ENCODE peak calls at places on chromosomes 16 and 17, in six cellular contexts. One of them, this sample, is unnamed.

GRCh38 chr17:12545877-12546513 is 119.7 kb upstream of the MYOCD start:
- DNase-seq in trophoblast cell: peak
- DNase-seq in H9: peak
- DNase-seq in H1: peak
- DNase-seq in neuronal stem cell: peak
- DNase-seq in mesenchymal stem cell: peak
- DNase-seq in this sample: peak

GRCh38 chr17:45112559-45113423 is 19.5 kb downstream of the PLCD3 start:
- DNase-seq in neuronal stem cell: no peak
- DNase-seq in H1: no peak
- DNase-seq in mesenchymal stem cell: no peak
- DNase-seq in H9: no peak
- DNase-seq in trophoblast cell: no peak
- DNase-seq in this sample: no peak

GRCh38 chr17:7969434-7969833 is 33.0 kb upstream of the GUCY2D start:
- DNase-seq in mesenchymal stem cell: peak
- DNase-seq in H9: no peak
- DNase-seq in H1: no peak
- DNase-seq in neuronal stem cell: no peak
- DNase-seq in trophoblast cell: no peak
- DNase-seq in this sample: no peak

GRCh38 chr17:43528319-43528987 is 17.7 kb downstream of the ETV4 start:
- DNase-seq in trophoblast cell: peak
- DNase-seq in mesenchymal stem cell: no peak
- DNase-seq in H9: no peak
- DNase-seq in H1: no peak
- DNase-seq in neuronal stem cell: no peak
- DNase-seq in this sample: no peak

GRCh38 chr16:67943619-67944503 is at the start of gene LCAT:
- DNase-seq in neuronal stem cell: no peak
- DNase-seq in H9: no peak
- DNase-seq in H1: no peak
- DNase-seq in trophoblast cell: no peak
- DNase-seq in mesenchymal stem cell: no peak
- DNase-seq in this sample: no peak

GRCh38 chr17:44044092-44044491 is 22.4 kb downstream of the LSM12 start:
- DNase-seq in mesenchymal stem cell: peak
- DNase-seq in neuronal stem cell: no peak
- DNase-seq in trophoblast cell: no peak
- DNase-seq in H9: no peak
- DNase-seq in H1: no peak
- DNase-seq in this sample: peak

GRCh38 chr16:89098767-89099430 is 5.2 kb downstream of the ACSF3 start:
- DNase-seq in neuronal stem cell: no peak
- DNase-seq in H9: no peak
- DNase-seq in mesenchymal stem cell: no peak
- DNase-seq in trophoblast cell: no peak
- DNase-seq in H1: no peak
- DNase-seq in this sample: no peak

GRCh38 chr17:56424005-56424404 is 169.5 kb upstream of the NOG start:
- DNase-seq in H9: no peak
- DNase-seq in neuronal stem cell: no peak
- DNase-seq in H1: no peak
- DNase-seq in trophoblast cell: no peak
- DNase-seq in mesenchymal stem cell: no peak
- DNase-seq in this sample: no peak

GRCh38 chr17:63972796-63973195 is at the start of gene SCN4A:
- DNase-seq in H9: no peak
- DNase-seq in H1: no peak
- DNase-seq in mesenchymal stem cell: no peak
- DNase-seq in neuronal stem cell: no peak
- DNase-seq in trophoblast cell: no peak
- DNase-seq in this sample: no peak

GRCh38 chr17:46193246-46193625 is at the start of gene KANSL1:
- DNase-seq in H1: peak
- DNase-seq in neuronal stem cell: peak
- DNase-seq in H9: peak
- DNase-seq in mesenchymal stem cell: peak
- DNase-seq in trophoblast cell: peak
- DNase-seq in this sample: peak

GRCh38 chr16:57186630-57187507 is 740 bp downstream of the RSPRY1 start:
- DNase-seq in H9: peak
- DNase-seq in neuronal stem cell: peak
- DNase-seq in mesenchymal stem cell: peak
- DNase-seq in H1: peak
- DNase-seq in trophoblast cell: peak
- DNase-seq in this sample: no peak

GRCh38 chr16:47037746-47038458 is 64.4 kb upstream of the DNAJA2 start:
- DNase-seq in mesenchymal stem cell: peak
- DNase-seq in H1: peak
- DNase-seq in trophoblast cell: peak
- DNase-seq in H9: peak
- DNase-seq in neuronal stem cell: peak
- DNase-seq in this sample: peak

GRCh38 chr17:43211123-43211479 is 574 bp upstream of the TMEM106A start:
- DNase-seq in trophoblast cell: peak
- DNase-seq in H9: no peak
- DNase-seq in mesenchymal stem cell: no peak
- DNase-seq in neuronal stem cell: no peak
- DNase-seq in H1: no peak
- DNase-seq in this sample: no peak

GRCh38 chr17:77892469-77893143 is 65.9 kb upstream of the TNRC6C start:
- DNase-seq in H9: peak
- DNase-seq in trophoblast cell: peak
- DNase-seq in H1: peak
- DNase-seq in neuronal stem cell: peak
- DNase-seq in mesenchymal stem cell: peak
- DNase-seq in this sample: no peak

GRCh38 chr16:71311553-71312158 is 22.5 kb upstream of the CMTR2 start:
- DNase-seq in trophoblast cell: peak
- DNase-seq in H1: peak
- DNase-seq in neuronal stem cell: peak
- DNase-seq in H9: peak
- DNase-seq in mesenchymal stem cell: peak
- DNase-seq in this sample: peak

GRCh38 chr17:11144358-11145233 is 96.4 kb upstream of the SHISA6 start:
- DNase-seq in mesenchymal stem cell: no peak
- DNase-seq in trophoblast cell: peak
- DNase-seq in H1: peak
- DNase-seq in neuronal stem cell: peak
- DNase-seq in H9: peak
- DNase-seq in this sample: no peak

GRCh38 chr16:83581082-83581481 is 226.7 kb upstream of the HSBP1 start:
- DNase-seq in trophoblast cell: no peak
- DNase-seq in H9: no peak
- DNase-seq in mesenchymal stem cell: no peak
- DNase-seq in neuronal stem cell: no peak
- DNase-seq in H1: no peak
- DNase-seq in this sample: peak

GRCh38 chr17:49053171-49053829 is 56.1 kb downstream of the IGF2BP1 start:
- DNase-seq in H1: peak
- DNase-seq in H9: peak
- DNase-seq in neuronal stem cell: no peak
- DNase-seq in trophoblast cell: no peak
- DNase-seq in mesenchymal stem cell: no peak
- DNase-seq in this sample: no peak

GRCh38 chr16:69503244-69503643 is 62.5 kb upstream of the NFAT5 start:
- DNase-seq in trophoblast cell: no peak
- DNase-seq in H9: no peak
- DNase-seq in H1: no peak
- DNase-seq in neuronal stem cell: no peak
- DNase-seq in mesenchymal stem cell: no peak
- DNase-seq in this sample: no peak

GRCh38 chr17:62566996-62567578 is 60.4 kb upstream of the MRC2 start:
- DNase-seq in H1: no peak
- DNase-seq in mesenchymal stem cell: no peak
- DNase-seq in H9: no peak
- DNase-seq in neuronal stem cell: no peak
- DNase-seq in trophoblast cell: no peak
- DNase-seq in this sample: no peak

GRCh38 chr16:72979974-72980373 is 68.0 kb downstream of the ZFHX3 start:
- DNase-seq in mesenchymal stem cell: no peak
- DNase-seq in H1: no peak
- DNase-seq in H9: no peak
- DNase-seq in neuronal stem cell: no peak
- DNase-seq in trophoblast cell: no peak
- DNase-seq in this sample: no peak

GRCh38 chr16:21023509-21024202 is 123.1 kb downstream of the LYRM1 start:
- DNase-seq in mesenchymal stem cell: no peak
- DNase-seq in H1: no peak
- DNase-seq in neuronal stem cell: no peak
- DNase-seq in H9: no peak
- DNase-seq in trophoblast cell: no peak
- DNase-seq in this sample: no peak

GRCh38 chr17:7326186-7326585 is 2.9 kb downstream of the NEURL4 start:
- DNase-seq in H1: no peak
- DNase-seq in trophoblast cell: no peak
- DNase-seq in H9: no peak
- DNase-seq in neuronal stem cell: no peak
- DNase-seq in mesenchymal stem cell: no peak
- DNase-seq in this sample: no peak

GRCh38 chr16:3902731-3903130 is 22.2 kb upstream of the CREBBP start:
- DNase-seq in H1: no peak
- DNase-seq in H9: no peak
- DNase-seq in trophoblast cell: no peak
- DNase-seq in neuronal stem cell: no peak
- DNase-seq in mesenchymal stem cell: no peak
- DNase-seq in this sample: no peak

GRCh38 chr16:54400261-54400660 is 113.7 kb upstream of the IRX3 start:
- DNase-seq in trophoblast cell: no peak
- DNase-seq in neuronal stem cell: no peak
- DNase-seq in mesenchymal stem cell: no peak
- DNase-seq in H9: no peak
- DNase-seq in H1: no peak
- DNase-seq in this sample: no peak

GRCh38 chr16:57253410-57253927 is 8.4 kb downstream of the ARL2BP start:
- DNase-seq in mesenchymal stem cell: no peak
- DNase-seq in H9: no peak
- DNase-seq in trophoblast cell: peak
- DNase-seq in H1: no peak
- DNase-seq in neuronal stem cell: no peak
- DNase-seq in this sample: no peak

GRCh38 chr17:27247958-27248342 is 46.0 kb upstream of the WSB1 start:
- DNase-seq in neuronal stem cell: no peak
- DNase-seq in mesenchymal stem cell: no peak
- DNase-seq in trophoblast cell: no peak
- DNase-seq in H9: no peak
- DNase-seq in H1: no peak
- DNase-seq in this sample: no peak
- H3K14ac ChIP-seq in neuronal stem cell: no peak
- H3K14ac ChIP-seq in mesenchymal stem cell: no peak
- H3K14ac ChIP-seq in trophoblast cell: no peak
- H3K14ac ChIP-seq in H9: no peak
- H3K14ac ChIP-seq in H1: no peak
- H3K14ac ChIP-seq in this sample: no peak

DNA sequence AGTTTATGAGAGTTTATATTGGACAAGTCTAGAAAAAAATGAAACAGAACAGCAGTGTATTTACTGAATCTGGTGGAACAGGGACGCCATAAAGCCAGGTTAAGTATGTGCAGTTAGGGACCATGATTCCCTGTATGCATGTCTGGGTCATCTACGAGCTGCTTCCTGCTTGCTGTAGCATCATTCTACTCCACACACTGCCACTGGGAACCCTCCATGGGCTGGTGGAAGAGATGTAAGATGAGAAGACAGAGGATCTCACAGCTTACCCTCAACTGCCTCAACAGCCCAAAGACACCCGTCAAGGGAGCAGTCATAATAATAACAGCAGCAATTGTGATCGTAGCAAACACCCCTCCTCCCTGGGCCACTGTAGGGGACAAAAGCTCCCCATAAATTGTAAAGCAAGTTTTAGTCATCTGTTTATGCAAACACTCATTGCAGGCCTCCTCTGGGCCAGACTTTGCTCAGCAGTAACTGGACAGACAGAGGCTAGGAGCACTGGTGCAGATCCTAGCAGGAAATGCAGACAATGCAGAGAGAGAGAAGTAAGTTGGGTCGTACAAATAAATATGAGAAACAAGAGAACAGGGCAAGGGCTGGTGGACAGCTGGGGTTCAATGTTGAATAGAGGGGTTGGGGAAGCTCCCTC is 188.1 kb downstream of the SOX9 start:
- DNase-seq in H1: no peak
- DNase-seq in mesenchymal stem cell: peak
- DNase-seq in H9: no peak
- DNase-seq in trophoblast cell: no peak
- DNase-seq in neuronal stem cell: no peak
- DNase-seq in this sample: peak
- H3K14ac ChIP-seq in H1: no peak
- H3K14ac ChIP-seq in mesenchymal stem cell: no peak
- H3K14ac ChIP-seq in H9: no peak
- H3K14ac ChIP-seq in trophoblast cell: no peak
- H3K14ac ChIP-seq in neuronal stem cell: no peak
- H3K14ac ChIP-seq in this sample: no peak

DNA sequence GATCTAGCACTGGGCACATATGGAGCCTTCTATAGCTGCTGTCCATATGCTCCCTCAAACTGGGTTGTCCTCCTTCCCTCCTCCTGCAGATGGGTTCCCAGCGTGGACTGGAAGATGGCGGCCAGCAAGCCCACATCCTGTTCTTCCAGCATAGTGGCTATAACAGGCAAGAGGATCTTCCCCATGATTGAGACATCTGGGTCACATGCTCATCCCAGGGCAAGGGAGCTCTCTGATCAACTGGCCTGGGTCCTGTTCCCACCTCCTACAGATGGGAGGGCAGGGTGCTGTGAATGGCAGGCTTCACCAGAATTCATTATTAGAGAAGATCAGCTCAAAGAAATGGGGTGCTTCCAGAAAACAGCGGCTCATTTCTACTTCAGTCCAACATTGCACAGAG is 210.2 kb downstream of the PARN start:
- DNase-seq in mesenchymal stem cell: no peak
- DNase-seq in H9: no peak
- DNase-seq in H1: no peak
- DNase-seq in neuronal stem cell: no peak
- DNase-seq in trophoblast cell: no peak
- DNase-seq in this sample: no peak
- H3K14ac ChIP-seq in mesenchymal stem cell: no peak
- H3K14ac ChIP-seq in H9: no peak
- H3K14ac ChIP-seq in H1: no peak
- H3K14ac ChIP-seq in neuronal stem cell: no peak
- H3K14ac ChIP-seq in trophoblast cell: no peak
- H3K14ac ChIP-seq in this sample: no peak

GRCh38 chr16:23114131-23114904 is 34.9 kb downstream of the USP31 start:
- DNase-seq in H1: no peak
- DNase-seq in mesenchymal stem cell: no peak
- DNase-seq in neuronal stem cell: no peak
- DNase-seq in trophoblast cell: no peak
- DNase-seq in H9: no peak
- DNase-seq in this sample: no peak
- H3K14ac ChIP-seq in H1: no peak
- H3K14ac ChIP-seq in mesenchymal stem cell: no peak
- H3K14ac ChIP-seq in neuronal stem cell: no peak
- H3K14ac ChIP-seq in trophoblast cell: no peak
- H3K14ac ChIP-seq in H9: no peak
- H3K14ac ChIP-seq in this sample: no peak

DNA sequence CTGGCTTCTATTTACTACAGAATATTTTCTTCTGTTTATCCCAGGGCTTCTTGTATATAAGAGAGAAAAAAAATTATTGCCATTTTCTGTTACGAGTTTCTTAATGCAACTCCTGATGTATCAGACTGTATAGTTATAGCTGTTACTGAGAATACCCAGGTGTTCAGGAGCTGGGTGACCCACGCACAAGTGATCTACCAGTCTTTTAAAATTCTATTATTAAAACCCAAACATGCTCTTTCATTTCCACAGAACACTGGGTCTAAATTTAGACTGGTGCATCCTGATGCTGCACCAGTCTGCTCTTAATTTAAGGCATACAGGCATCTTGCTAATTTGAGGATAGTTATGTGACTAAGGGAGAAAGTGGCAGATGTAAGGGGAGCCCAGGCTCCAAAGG is 31.2 kb upstream of the NLRP1 start:
- DNase-seq in trophoblast cell: no peak
- DNase-seq in H9: no peak
- DNase-seq in mesenchymal stem cell: no peak
- DNase-seq in neuronal stem cell: no peak
- DNase-seq in H1: no peak
- DNase-seq in this sample: no peak
- H3K14ac ChIP-seq in trophoblast cell: no peak
- H3K14ac ChIP-seq in H9: no peak
- H3K14ac ChIP-seq in mesenchymal stem cell: no peak
- H3K14ac ChIP-seq in neuronal stem cell: no peak
- H3K14ac ChIP-seq in H1: no peak
- H3K14ac ChIP-seq in this sample: no peak